ENCODE peak calls at places on chromosomes 2 and 18, in seven cellular contexts. N is activated CD8-positive, alpha-beta T cell treated with anti-CD3 and anti-CD28 coated beads for 36 hours; Z is AG10803; C is mesothelial cell of epicardium; T is NCI-H1092 treated with DMSO at 0.1 percent for 48 hours; L is fibroblast of the aortic adventitia; Q is retinal pigment epithelial cell. U is an unnamed sample.

GRCh38 chr18:79680100-79680879 is 687 bp downstream of the CTDP1 start:
- DNase-seq in N (peak), Z (peak), C (peak), T (no peak), L (peak), Q (peak), U (no peak)

GRCh38 chr2:39202639-39203369 is 41.0 kb downstream of the CDKL4 start:
- DNase-seq in N (peak), Z (no peak), C (no peak), T (no peak), L (peak), Q (peak), U (no peak)

GRCh38 chr2:110869472-110870446 is 137.4 kb downstream of the ACOXL start:
- DNase-seq in N (no peak), Z (peak), C (no peak), T (peak), L (no peak), Q (peak), U (no peak)

GRCh38 chr2:232562515-232563151 is 12.1 kb downstream of the EIF4E2 start:
- DNase-seq in N (no peak), Z (no peak), C (no peak), T (no peak), L (no peak), Q (no peak), U (no peak)

GRCh38 chr2:181857471-181857870 is 34.1 kb upstream of the ITPRID2 start:
- DNase-seq in N (no peak), Z (no peak), C (no peak), T (no peak), L (no peak), Q (no peak), U (no peak)

GRCh38 chr18:73663581-73663980 is 484.1 kb downstream of the FBXO15 start:
- DNase-seq in N (no peak), Z (no peak), C (no peak), T (no peak), L (no peak), Q (no peak), U (no peak)

GRCh38 chr2:234291765-234292204 is 205.1 kb downstream of the ARL4C start:
- DNase-seq in N (peak), Z (peak), C (no peak), T (peak), L (peak), Q (no peak), U (no peak)

GRCh38 chr2:43399515-43400245 is 173.3 kb upstream of the ZFP36L2 start:
- DNase-seq in N (no peak), Z (peak), C (no peak), T (peak), L (peak), Q (no peak), U (no peak)

GRCh38 chr2:38194751-38195150 is 118.8 kb upstream of the CYP1B1 start:
- DNase-seq in N (no peak), Z (no peak), C (no peak), T (no peak), L (no peak), Q (no peak), U (no peak)

GRCh38 chr18:60452424-60452823 is 79.8 kb upstream of the MC4R start:
- DNase-seq in N (no peak), Z (peak), C (no peak), T (no peak), L (peak), Q (peak), U (no peak)

GRCh38 chr2:1307670-1308069 is 105.6 kb upstream of the TPO start:
- DNase-seq in N (no peak), Z (no peak), C (no peak), T (no peak), L (no peak), Q (no peak), U (no peak)

GRCh38 chr2:14385043-14385442 is 247.5 kb upstream of the LRATD1 start:
- DNase-seq in N (no peak), Z (peak), C (no peak), T (no peak), L (no peak), Q (no peak), U (no peak)

GRCh38 chr2:169684135-169684565 is 10.1 kb downstream of the CFAP210 start:
- DNase-seq in N (no peak), Z (no peak), C (no peak), T (no peak), L (no peak), Q (no peak), U (no peak)

GRCh38 chr2:196168181-196168580 is 3.2 kb downstream of the STK17B start:
- DNase-seq in N (no peak), Z (no peak), C (no peak), T (no peak), L (peak), Q (no peak), U (peak)

GRCh38 chr18:48629730-48630324 is 91.0 kb downstream of the CTIF start:
- DNase-seq in N (no peak), Z (peak), C (no peak), T (no peak), L (peak), Q (peak), U (peak)

GRCh38 chr18:74457043-74457742 is at the start of gene DIPK1C:
- DNase-seq in N (no peak), Z (no peak), C (peak), T (no peak), L (no peak), Q (no peak), U (no peak)

GRCh38 chr18:33761363-33761762 is 183.3 kb downstream of the ASXL3 start:
- DNase-seq in N (peak), Z (peak), C (no peak), T (no peak), L (peak), Q (no peak), U (no peak)

GRCh38 chr2:230758566-230759480 is 46.2 kb downstream of the CAB39 start:
- DNase-seq in N (no peak), Z (peak), C (no peak), T (no peak), L (peak), Q (no peak), U (no peak)

GRCh38 chr2:80326861-80327260 is 22.3 kb upstream of the LRRTM1 start:
- DNase-seq in N (no peak), Z (no peak), C (no peak), T (no peak), L (no peak), Q (no peak), U (no peak)

GRCh38 chr2:9721346-9721745 is 90.5 kb upstream of the YWHAQ start:
- DNase-seq in N (no peak), Z (no peak), C (no peak), T (no peak), L (no peak), Q (no peak), U (no peak)

GRCh38 chr2:23363831-23364230 is 21.1 kb upstream of the KLHL29 start:
- DNase-seq in N (no peak), Z (no peak), C (no peak), T (no peak), L (no peak), Q (no peak), U (no peak)

GRCh38 chr18:26405190-26405781 is 143.1 kb downstream of the KCTD1 start:
- DNase-seq in N (peak), Z (peak), C (no peak), T (peak), L (peak), Q (no peak), U (no peak)

GRCh38 chr18:60391571-60392226 is 19.1 kb upstream of the MC4R start:
- DNase-seq in N (no peak), Z (peak), C (no peak), T (no peak), L (no peak), Q (no peak), U (no peak)

GRCh38 chr18:73577365-73577764 is 570.3 kb downstream of the FBXO15 start:
- DNase-seq in N (no peak), Z (peak), C (no peak), T (no peak), L (peak), Q (peak), U (no peak)

GRCh38 chr2:96209011-96209728 is 543 bp upstream of the STARD7 start:
- DNase-seq in N (no peak), Z (no peak), C (no peak), T (peak), L (no peak), Q (no peak), U (no peak)

GRCh38 chr2:9565436-9566153 is 10.0 kb upstream of the ADAM17 start:
- DNase-seq in N (no peak), Z (peak), C (no peak), T (no peak), L (peak), Q (peak), U (peak)

GRCh38 chr2:118865106-118865505 is 17.7 kb upstream of the EN1 start:
- DNase-seq in N (peak), Z (peak), C (peak), T (peak), L (peak), Q (peak), U (no peak)

GRCh38 chr18:77108001-77108692 is 24.4 kb downstream of the MBP start:
- DNase-seq in N (peak), Z (peak), C (no peak), T (peak), L (peak), Q (peak), U (no peak)

U was measured in RWPE2.